ENCODE peak calls at places on chromosome 3, in ten cellular contexts. H is BE2C, Z is right lobe of liver, D is psoas muscle, P is right cardiac atrium, X is HCT116, C is body of pancreas, A is pancreas, O is colonic mucosa, W is MM.1S. N is an unnamed sample.
A peak's percentile ranks its signal among the peaks of the same experiment; 100 is the strongest.

GRCh38 chr3:117350386-117350785 is 640.8 kb downstream of the TUSC7 start:
- DNase-seq in H (no peak), Z (no peak), D (no peak), P (no peak), X (no peak), C (no peak), A (no peak), O (no peak), W (no peak), N (no peak)

GRCh38 chr3:79769234-79769633 is 1.4 kb upstream of the ROBO1 start:
- DNase-seq in H (no peak), Z (no peak), D (no peak), P (no peak), X (no peak), C (no peak), A (no peak), O (no peak), W (no peak), N (peak; percentile 30)

GRCh38 chr3:168620854-168621253 is 525.1 kb upstream of the GOLIM4 start:
- DNase-seq in H (peak; percentile 48), Z (peak; percentile 49), D (no peak), P (no peak), X (peak; percentile 27), C (peak; percentile 46), A (no peak), O (peak; percentile 21), W (peak; percentile 46), N (peak; percentile 37)

GRCh38 chr3:121545049-121545563 is 682 bp downstream of the POLQ start:
- DNase-seq in H (no peak), Z (no peak), D (no peak), P (no peak), X (no peak), C (no peak), A (no peak), O (no peak), W (peak; percentile 18), N (peak; percentile 12)

GRCh38 chr3:136022518-136023263 is 57.2 kb downstream of the PPP2R3A start:
- DNase-seq in H (no peak), Z (no peak), D (no peak), P (no peak), X (no peak), C (no peak), A (no peak), O (no peak), W (no peak), N (peak; percentile 62)

GRCh38 chr3:178097576-178097975 is 438.7 kb upstream of the KCNMB2 start:
- DNase-seq in H (no peak), Z (no peak), D (no peak), P (peak; percentile 51), X (no peak), C (no peak), A (no peak), O (no peak), W (no peak), N (peak; percentile 98)

GRCh38 chr3:156865732-156866131 is 39.6 kb downstream of the LEKR1 start:
- DNase-seq in H (no peak), Z (no peak), D (no peak), P (no peak), X (no peak), C (no peak), A (no peak), O (no peak), W (no peak), N (no peak)

GRCh38 chr3:169348981-169349942 is 314.2 kb downstream of the MECOM start:
- DNase-seq in H (no peak), Z (no peak), D (no peak), P (no peak), X (no peak), C (no peak), A (no peak), O (no peak), W (no peak), N (no peak)

GRCh38 chr3:21331321-21331720 is 419.7 kb downstream of the ZNF385D start:
- DNase-seq in H (no peak), Z (no peak), D (no peak), P (no peak), X (no peak), C (no peak), A (no peak), O (no peak), W (no peak), N (no peak)

GRCh38 chr3:87270908-87271727 is 5.3 kb downstream of the POU1F1 start:
- DNase-seq in H (no peak), Z (no peak), D (no peak), P (no peak), X (no peak), C (peak; percentile 30), A (no peak), O (no peak), W (no peak), N (peak; percentile 14)

GRCh38 chr3:126390201-126390600 is 4.5 kb upstream of the CFAP100 start:
- DNase-seq in H (no peak), Z (no peak), D (no peak), P (no peak), X (no peak), C (no peak), A (peak; percentile 51), O (no peak), W (no peak), N (no peak)

GRCh38 chr3:126389792-126390142 is 4.9 kb upstream of the CFAP100 start:
- DNase-seq in H (no peak), Z (no peak), D (no peak), P (no peak), X (no peak), C (no peak), A (no peak), O (no peak), W (no peak), N (no peak)

GRCh38 chr3:126391631-126392030 is 3.1 kb upstream of the CFAP100 start:
- DNase-seq in H (no peak), Z (no peak), D (no peak), P (no peak), X (no peak), C (no peak), A (no peak), O (no peak), W (no peak), N (no peak)

GRCh38 chr3:126390751-126391150 is 4.0 kb upstream of the CFAP100 start:
- DNase-seq in H (no peak), Z (no peak), D (no peak), P (no peak), X (no peak), C (no peak), A (peak; percentile 34), O (no peak), W (peak; percentile 60), N (no peak)

DNA sequence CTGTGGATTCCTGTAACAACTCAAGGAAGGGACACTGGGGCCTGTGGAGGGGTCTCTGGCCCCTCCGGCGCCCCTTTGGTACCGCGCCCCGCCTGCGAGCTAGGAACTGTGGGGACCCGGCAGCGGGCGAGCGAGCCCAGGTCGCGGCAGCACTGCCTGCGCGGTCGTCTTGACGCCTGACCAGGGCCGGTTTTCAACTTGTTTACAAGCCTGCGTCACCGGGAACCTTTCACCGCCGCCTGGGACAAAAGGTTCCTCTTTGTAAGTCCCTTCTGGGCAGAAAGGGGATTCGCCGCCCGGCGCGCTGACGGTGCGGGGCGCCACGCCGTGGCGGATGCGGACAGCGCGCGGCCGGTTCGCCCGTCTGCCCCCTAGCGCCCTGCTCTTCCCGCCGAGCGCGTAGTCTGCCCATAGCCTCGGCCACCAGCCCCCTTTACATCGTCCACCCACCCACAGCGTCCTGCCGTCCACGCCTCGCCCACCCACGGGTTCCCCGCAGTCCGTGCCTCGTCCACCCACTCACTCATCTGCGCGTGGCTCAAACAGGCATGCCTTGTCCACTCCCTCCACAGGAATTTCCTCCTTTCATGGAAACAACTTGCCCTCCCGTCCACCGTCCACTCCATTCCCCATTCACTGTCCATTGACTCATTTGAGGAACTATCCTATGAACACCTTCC is 5.5 kb upstream of the CFAP100 start:
- DNase-seq in H (peak; percentile 86), Z (peak; percentile 97), D (peak; percentile 97), P (peak; percentile 97), X (peak; percentile 72), C (peak; percentile 97), A (peak; percentile 93), O (peak; percentile 87), W (peak; percentile 85), N (peak; percentile 92)
- H3K4me3 ChIP-seq in H (peak overlapping the region; percentile 40), Z (peak overlapping the region; percentile 32), D (peak overlapping the region; percentile 59), P (no peak overlapping the region), X (peak overlapping the region; percentile 41), C (no peak overlapping the region), A (no peak overlapping the region), O (peak overlapping the region; percentile 29), W (peak overlapping the region; percentile 56), N (peak overlapping the region; percentile 18)

GRCh38 chr3:50570508-50571279 is 1.4 kb downstream of the HEMK1 start:
- DNase-seq in H (no peak), Z (no peak), D (no peak), P (no peak), X (no peak), C (no peak), A (no peak), O (no peak), W (no peak), N (no peak)
- H3K4me1 ChIP-seq in H (peaks cover 3% of the 10 kb centered on the region), Z (no peaks in the 10 kb centered on the region), D (peaks cover 15% of the 10 kb centered on the region), P (peaks cover 5% of the 10 kb centered on the region), X (peaks cover 40% of the 10 kb centered on the region), C (peaks cover 39% of the 10 kb centered on the region), A (peaks cover 19% of the 10 kb centered on the region), O (no peaks in the 10 kb centered on the region), W (peaks cover 12% of the 10 kb centered on the region), N (peaks cover 3% of the 10 kb centered on the region)

DNA sequence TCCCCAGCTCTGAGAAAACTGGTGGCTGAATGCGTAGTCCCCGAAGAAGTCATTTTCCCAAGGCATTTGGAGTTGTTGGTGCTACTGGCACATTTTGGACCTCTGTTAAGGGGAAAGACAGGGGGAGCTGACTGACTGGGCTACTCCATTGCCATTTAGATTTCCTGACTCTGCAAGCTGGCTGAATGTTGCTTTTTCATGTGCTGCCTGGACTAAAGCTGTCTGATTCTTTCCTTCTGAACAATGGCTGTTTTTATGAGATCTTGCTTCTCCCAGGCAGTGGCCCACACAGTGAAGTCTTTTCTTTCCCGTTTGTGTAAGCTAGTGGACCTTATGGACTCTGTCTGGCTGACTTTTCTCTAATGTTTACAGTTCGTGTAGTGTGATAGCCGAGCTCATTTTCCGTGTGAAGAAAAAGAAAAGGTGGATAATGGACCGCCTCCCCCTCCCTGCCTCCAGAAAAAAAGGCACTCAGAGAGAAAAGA is 38.2 kb upstream of the TRAK1 start:
- DNase-seq in H (no peak), Z (no peak), D (no peak), P (no peak), X (no peak), C (no peak), A (no peak), O (no peak), W (no peak), N (no peak)
- H3K4me3 ChIP-seq in H (no peak overlapping the region), Z (no peak overlapping the region), D (no peak overlapping the region), P (no peak overlapping the region), X (no peak overlapping the region), C (no peak overlapping the region), A (no peak overlapping the region), O (no peak overlapping the region), W (no peak overlapping the region), N (no peak overlapping the region)

DNA sequence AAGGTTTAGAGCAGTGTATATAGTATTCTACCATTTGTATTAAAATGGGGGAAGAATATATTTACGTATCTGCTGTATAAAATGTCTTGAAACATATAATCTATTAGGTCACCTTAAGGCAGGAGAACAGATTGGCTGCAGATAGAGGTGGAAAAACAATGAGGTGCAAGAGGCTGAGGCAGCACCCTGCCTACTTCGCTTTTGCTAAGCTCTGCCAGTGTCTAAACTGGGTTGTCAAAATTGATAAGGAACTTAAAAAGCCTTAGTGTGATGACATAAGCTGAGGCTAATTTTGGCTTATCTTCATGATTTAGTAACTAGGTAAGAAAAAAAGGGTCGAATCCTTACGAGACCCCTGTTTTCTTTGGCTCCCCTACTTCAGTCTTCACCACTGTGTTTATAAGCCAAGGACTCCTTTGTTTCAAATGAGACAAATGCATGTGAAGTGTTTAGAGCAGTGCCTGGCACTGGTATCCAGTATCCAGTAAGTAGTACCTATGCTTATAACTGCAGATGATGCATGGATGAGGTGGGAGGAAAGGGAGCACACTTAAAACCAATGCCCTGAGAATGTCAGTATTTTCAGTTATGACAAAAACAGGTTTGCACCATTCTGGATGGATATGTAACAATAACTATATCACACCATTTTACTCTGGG is 45.7 kb downstream of the ARMC8 start:
- DNase-seq in H (no peak), Z (no peak), D (no peak), P (no peak), X (no peak), C (no peak), A (no peak), O (no peak), W (no peak), N (no peak)
- H3K4me1 ChIP-seq in H (no peaks in the 10 kb centered on the region), Z (no peaks in the 10 kb centered on the region), D (no peaks in the 10 kb centered on the region), P (no peaks in the 10 kb centered on the region), X (no peaks in the 10 kb centered on the region), C (no peaks in the 10 kb centered on the region), A (no peaks in the 10 kb centered on the region), O (no peaks in the 10 kb centered on the region), W (no peaks in the 10 kb centered on the region), N (peaks cover 6% of the 10 kb centered on the region)

N was measured in cardiac muscle cell.